ENCODE peak calls at places on chromosome 21, in eight cellular contexts. E, G, Q, Z, P, U, C and I are unnamed samples.

GRCh38 chr21:45361033-45361997 is 43.6 kb upstream of the COL18A1 start:
- DNase-seq in U (no peak), E (no peak), G (peak), Z (no peak), P (no peak), C (no peak), Q (no peak), I (no peak)

GRCh38 chr21:16072692-16073091 is 342.9 kb downstream of the USP25 start:
- DNase-seq in P (no peak), G (no peak), C (peak), E (no peak), Q (no peak), U (no peak), Z (peak), I (no peak)

GRCh38 chr21:42146821-42147220 is 72.1 kb upstream of the ABCG1 start:
- DNase-seq in G (no peak), C (no peak), Q (no peak), U (no peak), E (no peak), P (no peak), Z (no peak), I (no peak)

GRCh38 chr21:38953516-38953915 is 147.8 kb downstream of the ETS2 start:
- DNase-seq in C (no peak), Z (no peak), G (no peak), E (no peak), U (no peak), Q (no peak), P (no peak), I (no peak)

GRCh38 chr21:35882791-35883240 is 177.5 kb downstream of the SETD4 start:
- DNase-seq in C (no peak), E (peak), Q (no peak), P (no peak), U (no peak), G (no peak), Z (peak), I (peak)

GRCh38 chr21:22421416-22422190 is 1423.4 kb downstream of the NCAM2 start:
- DNase-seq in C (no peak), Z (no peak), E (no peak), U (no peak), G (no peak), P (no peak), Q (no peak), I (peak)

GRCh38 chr21:15063081-15063820 is 1.5 kb downstream of the NRIP1 start:
- DNase-seq in Q (no peak), C (peak), Z (no peak), U (no peak), G (no peak), P (peak), E (peak), I (peak)

GRCh38 chr21:41316641-41317392 is at the start of gene FAM3B:
- DNase-seq in C (no peak), E (no peak), Q (no peak), P (no peak), Z (no peak), G (peak), U (no peak), I (no peak)

GRCh38 chr21:29182674-29183073 is 52.2 kb downstream of the MAP3K7CL start:
- DNase-seq in G (no peak), Z (no peak), E (peak), P (no peak), C (no peak), Q (no peak), U (no peak), I (no peak)

GRCh38 chr21:31108969-31109368 is 70.7 kb upstream of the KRTAP19-8 start:
- DNase-seq in C (peak), P (no peak), U (no peak), Z (no peak), G (no peak), Q (no peak), E (no peak), I (peak)

GRCh38 chr21:33428669-33429068 is 25.5 kb downstream of the IFNGR2 start:
- DNase-seq in Q (no peak), E (peak), U (no peak), G (no peak), C (no peak), Z (no peak), P (no peak), I (peak)

GRCh38 chr21:45541221-45542039 is 810 bp downstream of the SLC19A1 start:
- DNase-seq in G (peak), Q (peak), U (peak), C (peak), P (peak), E (peak), Z (no peak), I (peak)

GRCh38 chr21:14900611-14901010 is 164.2 kb downstream of the NRIP1 start:
- DNase-seq in Z (no peak), P (no peak), G (no peak), C (no peak), E (peak), U (no peak), Q (no peak), I (no peak)

GRCh38 chr21:34276711-34277425 is 86.9 kb upstream of the KCNE2 start:
- DNase-seq in G (no peak), U (no peak), C (no peak), Q (no peak), Z (peak), P (no peak), E (no peak), I (peak)

GRCh38 chr21:16086936-16087335 is 357.2 kb downstream of the USP25 start:
- DNase-seq in G (no peak), Q (no peak), U (no peak), C (peak), P (no peak), E (no peak), Z (no peak), I (no peak)

GRCh38 chr21:26840912-26841311 is 4.3 kb downstream of the ADAMTS1 start:
- DNase-seq in P (no peak), E (peak), Z (no peak), Q (no peak), G (no peak), C (no peak), U (no peak), I (peak)

GRCh38 chr21:33096426-33096825 is 26.5 kb downstream of the OLIG1 start:
- DNase-seq in P (no peak), Q (no peak), U (no peak), G (no peak), E (no peak), Z (no peak), C (peak), I (no peak)

GRCh38 chr21:43985690-43986251 is 26.3 kb upstream of the TRAPPC10 start:
- DNase-seq in P (no peak), G (no peak), U (no peak), Q (no peak), E (no peak), C (no peak), Z (no peak), I (no peak)

GRCh38 chr21:34724857-34725195 is 56.0 kb downstream of the CLIC6 start:
- DNase-seq in G (no peak), E (no peak), Q (no peak), U (no peak), C (no peak), Z (no peak), P (no peak), I (no peak)

GRCh38 chr21:44793269-44794030 is 8.2 kb downstream of the UBE2G2 start:
- DNase-seq in U (peak), Q (no peak), P (peak), Z (no peak), C (peak), E (peak), G (peak), I (peak)

GRCh38 chr21:42555756-42556438 is 42.2 kb downstream of the SLC37A1 start:
- DNase-seq in C (no peak), U (no peak), G (peak), Z (no peak), E (no peak), P (no peak), Q (no peak), I (no peak)

GRCh38 chr21:44525431-44526095 is 14.4 kb downstream of the KRTAP10-1 start:
- DNase-seq in Z (no peak), G (peak), U (no peak), C (no peak), E (no peak), P (no peak), Q (no peak), I (no peak)

GRCh38 chr21:39633043-39633442 is 20.3 kb downstream of the B3GALT5 start:
- DNase-seq in Z (peak), C (no peak), U (no peak), G (no peak), E (peak), P (no peak), Q (no peak), I (peak)

GRCh38 chr21:42651515-42652401 is 1.7 kb upstream of the PDE9A start:
- DNase-seq in G (peak), P (no peak), Q (no peak), E (no peak), Z (no peak), U (no peak), C (peak), I (no peak)

GRCh38 chr21:35649186-35649585 is 411.1 kb downstream of the SETD4 start:
- DNase-seq in Z (no peak), E (peak), G (no peak), Q (no peak), P (no peak), C (no peak), U (no peak), I (peak)

GRCh38 chr21:46188226-46189212 is 4.3 kb upstream of the SPATC1L start:
- DNase-seq in E (peak), C (peak), Z (no peak), Q (no peak), U (no peak), G (no peak), P (no peak), I (peak)

GRCh38 chr21:37829447-37829846 is 86.8 kb downstream of the KCNJ6 start:
- DNase-seq in C (no peak), U (no peak), P (no peak), G (no peak), Z (no peak), Q (peak), E (peak), I (peak)

GRCh38 chr21:39533545-39534226 is 79.1 kb upstream of the B3GALT5 start:
- DNase-seq in E (no peak), P (no peak), C (no peak), G (no peak), Q (no peak), Z (no peak), U (no peak), I (no peak)

GRCh38 chr21:26966978-26967913 is at the start of gene ADAMTS5:
- DNase-seq in P (no peak), E (peak), C (no peak), G (peak), Q (peak), Z (peak), U (peak), I (no peak)

GRCh38 chr21:39014751-39015150 is 168.5 kb downstream of the PSMG1 start:
- DNase-seq in U (no peak), P (no peak), Z (peak), Q (no peak), E (peak), C (no peak), G (no peak), I (peak)

GRCh38 chr21:44425895-44426662 is 29.2 kb upstream of the LRRC3 start:
- DNase-seq in U (no peak), Q (no peak), G (no peak), P (no peak), E (no peak), C (no peak), Z (no peak), I (no peak)

GRCh38 chr21:29335720-29336119 is 37.0 kb downstream of the BACH1 start:
- DNase-seq in E (no peak), C (no peak), Q (no peak), P (no peak), Z (peak), U (no peak), G (no peak), I (peak)

GRCh38 chr21:37530901-37531351 is 164.4 kb downstream of the DYRK1A start:
- DNase-seq in C (no peak), E (no peak), Q (no peak), U (no peak), P (no peak), G (no peak), Z (no peak), I (no peak)

GRCh38 chr21:37525810-37526209 is 159.2 kb downstream of the DYRK1A start:
- DNase-seq in G (no peak), C (no peak), Q (no peak), Z (no peak), P (no peak), U (no peak), E (no peak), I (no peak)

GRCh38 chr21:38806153-38806941 is 618 bp downstream of the ETS2 start:
- DNase-seq in C (no peak), G (peak), Q (no peak), Z (no peak), U (peak), P (peak), E (peak), I (no peak)

GRCh38 chr21:16587141-16587570 is 857.4 kb downstream of the USP25 start:
- DNase-seq in E (peak), P (no peak), G (no peak), Z (no peak), Q (no peak), C (peak), U (no peak), I (peak)